ENCODE peak calls at places on chromosome 22, in five cellular contexts. Z, E, P, F and W are unnamed samples.

GRCh38 chr22:41915783-41916493 is 1.1 kb upstream of the SHISA8 start:
- DNase-seq in P (no peak), Z (no peak), E (no peak), F (no peak), W (no peak)

GRCh38 chr22:25062378-25063095 is 110.0 kb downstream of the KIAA1671 start:
- DNase-seq in Z (no peak), F (no peak), E (peak; percentile 81), P (peak; percentile 84), W (no peak)

GRCh38 chr22:39457047-39457545 is 284 bp downstream of the MGAT3 start:
- DNase-seq in E (no peak), Z (no peak), P (no peak), F (no peak), W (no peak)

GRCh38 chr22:37079668-37080171 is 28.2 kb downstream of the KCTD17 start:
- DNase-seq in P (peak; percentile 98), E (peak; percentile 78), F (no peak), Z (peak; percentile 22), W (no peak)

GRCh38 chr22:44710474-44711235 is 8.7 kb downstream of the PRR5 start:
- DNase-seq in Z (no peak), F (no peak), P (peak; percentile 86), E (peak; percentile 62), W (no peak)

GRCh38 chr22:38295863-38296262 is 21.4 kb downstream of the CSNK1E start:
- DNase-seq in F (no peak), Z (no peak), E (no peak), P (no peak), W (no peak)

GRCh38 chr22:22692707-22693530 is 48.5 kb downstream of the GGTLC2 start:
- DNase-seq in E (peak; percentile 68), P (peak; percentile 72), Z (peak; percentile 14), F (no peak), W (no peak)

GRCh38 chr22:47221840-47222615 is 459.6 kb downstream of the TBC1D22A start:
- DNase-seq in E (no peak), P (no peak), F (no peak), Z (no peak), W (no peak)

GRCh38 chr22:43411981-43412807 is at the start of gene MPPED1:
- DNase-seq in F (no peak), P (no peak), Z (no peak), E (no peak), W (no peak)

GRCh38 chr22:44245867-44246266 is 65.1 kb downstream of the PARVG start:
- DNase-seq in P (no peak), E (no peak), F (no peak), Z (no peak), W (no peak)

GRCh38 chr22:24201681-24202590 is 20.6 kb downstream of the SUSD2 start:
- DNase-seq in P (no peak), E (no peak), Z (no peak), F (no peak), W (no peak)

GRCh38 chr22:44724416-44724815 is 22.4 kb downstream of the PRR5 start:
- DNase-seq in P (no peak), E (no peak), F (no peak), Z (no peak), W (no peak)

GRCh38 chr22:39122772-39123470 is 25.9 kb downstream of the APOBEC3H start:
- DNase-seq in E (no peak), F (no peak), Z (no peak), P (no peak), W (no peak)

GRCh38 chr22:42959472-42960145 is 55.3 kb downstream of the PACSIN2 start:
- DNase-seq in Z (peak; percentile 86), E (no peak), P (no peak), F (no peak), W (no peak)

GRCh38 chr22:19718255-19719054 is 4.2 kb downstream of the SEPTIN5 start:
- DNase-seq in P (no peak), E (no peak), F (no peak), Z (no peak), W (no peak)
- TF ChIP-seq CTCF in P (peak; percentile 58), E (peak; percentile 18), F (no peak), Z (no peak), W (peak; percentile 23)

GRCh38 chr22:50604623-50605348 is 4.2 kb downstream of the MAPK8IP2 start:
- DNase-seq in F (no peak), Z (no peak), P (no peak), E (no peak), W (no peak)

GRCh38 chr22:50605349-50606074 is 4.9 kb downstream of the MAPK8IP2 start:
- DNase-seq in F (no peak), Z (no peak), P (no peak), E (no peak), W (no peak)

GRCh38 chr22:50607366-50608020 is 6.9 kb downstream of the MAPK8IP2 start:
- DNase-seq in F (no peak), P (no peak), Z (no peak), E (no peak), W (no peak)

GRCh38 chr22:50606561-50607365 is 6.2 kb downstream of the MAPK8IP2 start:
- DNase-seq in F (no peak), Z (no peak), P (no peak), E (no peak), W (no peak)

GRCh38 chr22:50606126-50606525 is 5.5 kb downstream of the MAPK8IP2 start:
- DNase-seq in E (no peak), P (no peak), Z (no peak), F (no peak), W (no peak)
- TF ChIP-seq CTCF in E (no peak), P (no peak), Z (no peak), F (peak; percentile 18), W (no peak)

GRCh38 chr22:33923660-33924246 is 3.5 kb upstream of the LARGE1 start:
- DNase-seq in F (peak; percentile 54), E (peak; percentile 31), Z (peak; percentile 61), P (peak; percentile 54), W (peak; percentile 60)
- TF ChIP-seq CTCF in F (peak; percentile 77), E (no peak), Z (peak; percentile 83), P (peak; percentile 55), W (peak; percentile 92)

GRCh38 chr22:27546157-27546556 is 255.4 kb downstream of the MN1 start:
- DNase-seq in Z (no peak), P (no peak), F (no peak), E (no peak), W (no peak)
- TF ChIP-seq CTCF in Z (no peak), P (no peak), F (no peak), E (no peak), W (no peak)

GRCh38 chr22:31080848-31081649 is at the start of gene SMTN:
- DNase-seq in E (peak; percentile 91), P (peak; percentile 93), Z (peak; percentile 91), F (peak; percentile 58), W (peak; percentile 94)
- TF ChIP-seq CTCF in E (no peak), P (no peak), Z (no peak), F (no peak), W (no peak)

GRCh38 chr22:21000215-21000986 is 1.5 kb downstream of the THAP7 start:
- DNase-seq in F (no peak), P (peak; percentile 22), Z (no peak), E (no peak), W (no peak)
- TF ChIP-seq CTCF in F (no peak), P (no peak), Z (no peak), E (no peak), W (no peak)

DNA sequence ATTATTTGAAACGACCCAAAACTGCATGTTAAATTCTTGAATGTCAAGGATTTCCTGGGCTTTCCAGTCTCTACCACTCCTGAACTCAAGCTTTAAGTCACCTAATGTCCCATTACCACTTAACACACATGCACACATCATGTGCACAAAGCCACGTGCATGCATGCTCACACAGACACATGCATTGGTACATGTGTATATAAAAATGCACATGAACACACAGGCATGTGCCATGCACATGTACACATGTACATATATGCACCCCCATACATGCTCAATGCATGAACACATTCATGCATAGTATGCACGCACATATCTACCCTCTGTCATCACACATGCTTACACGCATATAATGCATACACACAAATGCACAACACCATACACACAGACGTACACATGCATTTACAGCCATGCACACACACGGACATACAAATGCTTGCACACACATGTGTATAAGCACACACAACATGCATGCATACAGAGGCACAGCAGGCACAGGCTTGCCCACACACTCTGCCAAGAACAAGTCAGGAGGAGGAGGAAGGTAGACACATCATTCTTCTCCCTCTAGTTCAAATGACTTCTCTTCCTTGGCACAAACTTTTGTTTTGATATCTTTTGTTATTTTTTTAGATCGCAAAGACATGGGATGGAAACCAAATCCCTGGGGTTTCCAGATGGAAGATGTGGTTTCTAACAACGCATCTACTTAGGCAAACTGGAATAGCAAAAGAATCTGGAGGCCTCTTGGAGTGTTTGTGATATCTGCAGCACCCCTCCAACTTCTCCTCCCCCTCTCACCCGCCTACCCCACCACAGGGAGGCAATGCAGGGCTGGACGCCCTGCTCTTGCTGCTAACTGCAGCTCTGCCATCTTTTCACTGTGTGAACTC is 24.6 kb downstream of the RASD2 start:
- DNase-seq in F (no peak), P (no peak), Z (peak; percentile 69), E (no peak), W (no peak)
- TF ChIP-seq CTCF in F (no peak), P (no peak), Z (no peak), E (no peak), W (no peak)

GRCh38 chr22:31162015-31162765 is 2.2 kb downstream of the RNF185 start:
- DNase-seq in Z (no peak), F (no peak), P (no peak), E (no peak), W (no peak)
- TF ChIP-seq CTCF in Z (no peak), F (no peak), P (no peak), E (no peak), W (peak; percentile 20)

DNA sequence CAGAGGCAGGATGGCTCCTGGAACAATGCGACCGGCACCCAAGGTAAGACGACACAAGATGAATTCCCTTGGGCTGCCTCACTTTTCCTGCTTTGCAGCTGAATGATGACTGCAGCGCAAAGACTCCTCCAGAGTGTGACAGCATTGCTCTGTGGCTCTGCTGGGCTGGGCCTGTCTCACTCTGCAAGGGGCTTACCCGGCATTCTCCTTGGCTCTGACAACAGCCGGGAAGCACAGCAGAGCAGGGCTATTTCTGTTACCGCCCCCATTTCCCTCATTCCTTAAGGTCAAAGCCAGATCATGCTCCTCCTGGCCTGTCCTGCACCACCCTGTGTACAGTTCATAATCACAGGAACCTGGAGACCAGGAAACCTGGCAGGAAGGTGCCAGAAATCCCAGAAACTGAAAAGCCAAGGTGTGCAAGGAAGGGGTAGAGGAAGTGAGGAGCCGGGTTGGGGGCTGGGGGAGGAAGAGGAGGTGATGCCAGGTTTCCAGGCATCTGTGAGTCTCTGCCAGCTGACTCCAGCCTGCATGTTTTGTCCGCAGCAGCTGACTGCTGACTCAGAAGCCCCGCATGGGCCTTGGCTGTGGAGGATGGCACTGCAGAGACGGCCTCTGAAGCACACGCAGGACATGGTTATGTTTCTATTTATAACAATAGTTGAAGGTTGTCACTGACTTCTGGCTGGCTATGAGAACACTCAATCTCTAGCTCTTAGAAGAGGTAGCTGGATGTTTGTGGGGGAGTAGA is 113.6 kb downstream of the MICAL3 start:
- DNase-seq in F (no peak), Z (peak; percentile 84), P (no peak), E (no peak), W (peak; percentile 29)
- TF ChIP-seq CTCF in F (no peak), Z (peak; percentile 65), P (no peak), E (no peak), W (no peak)